ENCODE peak calls at places on chromosome 15, in four cellular contexts. One of them, this sample, is unnamed.

GRCh38 chr15:58597943-58598828 is 151.3 kb downstream of the ADAM10 start:
- DNase-seq in SHP77: no peak
- DNase-seq in stimulated activated CD8-positive, alpha-beta memory T cell treated with anti-CD3 and anti-CD28 coated beads, Interleukin-2, amount 100 ng/mL, for 1 hour: no peak
- DNase-seq in smooth muscle cell of the brain vasculature: no peak
- DNase-seq in this sample: no peak

GRCh38 chr15:68616397-68616796 is 37.6 kb downstream of the CORO2B start:
- DNase-seq in stimulated activated CD8-positive, alpha-beta memory T cell treated with anti-CD3 and anti-CD28 coated beads, Interleukin-2, amount 100 ng/mL, for 1 hour: no peak
- DNase-seq in smooth muscle cell of the brain vasculature: no peak
- DNase-seq in SHP77: no peak
- DNase-seq in this sample: no peak

GRCh38 chr15:95304116-95304873 is 1026.2 kb upstream of the NR2F2 start:
- DNase-seq in SHP77: no peak
- DNase-seq in smooth muscle cell of the brain vasculature: peak
- DNase-seq in stimulated activated CD8-positive, alpha-beta memory T cell treated with anti-CD3 and anti-CD28 coated beads, Interleukin-2, amount 100 ng/mL, for 1 hour: no peak
- DNase-seq in this sample: no peak

GRCh38 chr15:65312400-65312916 is 8.0 kb downstream of the RNU5B-1 start:
- DNase-seq in stimulated activated CD8-positive, alpha-beta memory T cell treated with anti-CD3 and anti-CD28 coated beads, Interleukin-2, amount 100 ng/mL, for 1 hour: no peak
- DNase-seq in smooth muscle cell of the brain vasculature: no peak
- DNase-seq in SHP77: no peak
- DNase-seq in this sample: peak

GRCh38 chr15:70093481-70094309 is 4.0 kb downstream of the TLE3 start:
- DNase-seq in SHP77: no peak
- DNase-seq in stimulated activated CD8-positive, alpha-beta memory T cell treated with anti-CD3 and anti-CD28 coated beads, Interleukin-2, amount 100 ng/mL, for 1 hour: no peak
- DNase-seq in smooth muscle cell of the brain vasculature: no peak
- DNase-seq in this sample: peak

GRCh38 chr15:45268135-45268534 is 16.1 kb downstream of the SLC28A2 start:
- DNase-seq in smooth muscle cell of the brain vasculature: no peak
- DNase-seq in stimulated activated CD8-positive, alpha-beta memory T cell treated with anti-CD3 and anti-CD28 coated beads, Interleukin-2, amount 100 ng/mL, for 1 hour: no peak
- DNase-seq in SHP77: no peak
- DNase-seq in this sample: no peak

GRCh38 chr15:90883971-90884718 is at the start of gene FES:
- DNase-seq in smooth muscle cell of the brain vasculature: no peak
- DNase-seq in SHP77: no peak
- DNase-seq in stimulated activated CD8-positive, alpha-beta memory T cell treated with anti-CD3 and anti-CD28 coated beads, Interleukin-2, amount 100 ng/mL, for 1 hour: no peak
- DNase-seq in this sample: no peak

GRCh38 chr15:86555939-86556725 is 476.5 kb downstream of the AGBL1 start:
- DNase-seq in smooth muscle cell of the brain vasculature: no peak
- DNase-seq in stimulated activated CD8-positive, alpha-beta memory T cell treated with anti-CD3 and anti-CD28 coated beads, Interleukin-2, amount 100 ng/mL, for 1 hour: no peak
- DNase-seq in SHP77: peak
- DNase-seq in this sample: no peak